ENCODE peak calls at places on chromosomes 5 and 9, in six cellular contexts. One of them, this sample, is unnamed.

GRCh38 chr9:77502568-77502967 is 145.6 kb downstream of the GNA14 start:
- DNase-seq in activated CD8-positive, alpha-beta T cell treated with anti-CD3 and anti-CD28 coated beads, Interleukin-2, amount 10 ng/mL, durations not matched to agents 7 days and 5 days: no peak
- DNase-seq in activated CD8-positive, alpha-beta memory T cell treated with anti-CD3 and anti-CD28 coated beads for 24 hours: no peak
- DNase-seq in NCI-H1092 treated with DMSO at 0.1 percent for 48 hours: no peak
- DNase-seq in HEK293T: no peak
- DNase-seq in GM04503: no peak
- DNase-seq in this sample: no peak

GRCh38 chr5:33734541-33734940 is 157.2 kb downstream of the ADAMTS12 start:
- DNase-seq in activated CD8-positive, alpha-beta T cell treated with anti-CD3 and anti-CD28 coated beads, Interleukin-2, amount 10 ng/mL, durations not matched to agents 7 days and 5 days: no peak
- DNase-seq in NCI-H1092 treated with DMSO at 0.1 percent for 48 hours: no peak
- DNase-seq in GM04503: no peak
- DNase-seq in activated CD8-positive, alpha-beta memory T cell treated with anti-CD3 and anti-CD28 coated beads for 24 hours: no peak
- DNase-seq in HEK293T: no peak
- DNase-seq in this sample: peak

GRCh38 chr5:87081511-87082372 is 185.9 kb upstream of the RASA1 start:
- DNase-seq in HEK293T: no peak
- DNase-seq in activated CD8-positive, alpha-beta T cell treated with anti-CD3 and anti-CD28 coated beads, Interleukin-2, amount 10 ng/mL, durations not matched to agents 7 days and 5 days: peak
- DNase-seq in activated CD8-positive, alpha-beta memory T cell treated with anti-CD3 and anti-CD28 coated beads for 24 hours: no peak
- DNase-seq in NCI-H1092 treated with DMSO at 0.1 percent for 48 hours: no peak
- DNase-seq in GM04503: no peak
- DNase-seq in this sample: no peak

GRCh38 chr5:137600721-137601360 is 101.7 kb upstream of the SPOCK1 start:
- DNase-seq in NCI-H1092 treated with DMSO at 0.1 percent for 48 hours: no peak
- DNase-seq in activated CD8-positive, alpha-beta T cell treated with anti-CD3 and anti-CD28 coated beads, Interleukin-2, amount 10 ng/mL, durations not matched to agents 7 days and 5 days: no peak
- DNase-seq in activated CD8-positive, alpha-beta memory T cell treated with anti-CD3 and anti-CD28 coated beads for 24 hours: no peak
- DNase-seq in GM04503: no peak
- DNase-seq in HEK293T: no peak
- DNase-seq in this sample: no peak

GRCh38 chr5:166441-167372 is 24.6 kb upstream of the LRRC14B start:
- DNase-seq in NCI-H1092 treated with DMSO at 0.1 percent for 48 hours: no peak
- DNase-seq in GM04503: no peak
- DNase-seq in activated CD8-positive, alpha-beta T cell treated with anti-CD3 and anti-CD28 coated beads, Interleukin-2, amount 10 ng/mL, durations not matched to agents 7 days and 5 days: no peak
- DNase-seq in HEK293T: no peak
- DNase-seq in activated CD8-positive, alpha-beta memory T cell treated with anti-CD3 and anti-CD28 coated beads for 24 hours: no peak
- DNase-seq in this sample: no peak

GRCh38 chr5:148734518-148734917 is 80.2 kb upstream of the HTR4 start:
- DNase-seq in GM04503: no peak
- DNase-seq in NCI-H1092 treated with DMSO at 0.1 percent for 48 hours: no peak
- DNase-seq in HEK293T: no peak
- DNase-seq in activated CD8-positive, alpha-beta memory T cell treated with anti-CD3 and anti-CD28 coated beads for 24 hours: no peak
- DNase-seq in activated CD8-positive, alpha-beta T cell treated with anti-CD3 and anti-CD28 coated beads, Interleukin-2, amount 10 ng/mL, durations not matched to agents 7 days and 5 days: no peak
- DNase-seq in this sample: no peak

GRCh38 chr5:93705896-93706295 is 35.5 kb downstream of the POU5F2 start:
- DNase-seq in GM04503: no peak
- DNase-seq in HEK293T: no peak
- DNase-seq in NCI-H1092 treated with DMSO at 0.1 percent for 48 hours: no peak
- DNase-seq in activated CD8-positive, alpha-beta T cell treated with anti-CD3 and anti-CD28 coated beads, Interleukin-2, amount 10 ng/mL, durations not matched to agents 7 days and 5 days: no peak
- DNase-seq in activated CD8-positive, alpha-beta memory T cell treated with anti-CD3 and anti-CD28 coated beads for 24 hours: no peak
- DNase-seq in this sample: no peak

GRCh38 chr9:15824310-15824709 is 271.5 kb downstream of the CCDC171 start:
- DNase-seq in NCI-H1092 treated with DMSO at 0.1 percent for 48 hours: peak
- DNase-seq in activated CD8-positive, alpha-beta memory T cell treated with anti-CD3 and anti-CD28 coated beads for 24 hours: no peak
- DNase-seq in HEK293T: no peak
- DNase-seq in activated CD8-positive, alpha-beta T cell treated with anti-CD3 and anti-CD28 coated beads, Interleukin-2, amount 10 ng/mL, durations not matched to agents 7 days and 5 days: no peak
- DNase-seq in GM04503: no peak
- DNase-seq in this sample: peak

GRCh38 chr9:77980622-77981021 is 51.0 kb downstream of the GNAQ start:
- DNase-seq in HEK293T: no peak
- DNase-seq in GM04503: no peak
- DNase-seq in NCI-H1092 treated with DMSO at 0.1 percent for 48 hours: no peak
- DNase-seq in activated CD8-positive, alpha-beta memory T cell treated with anti-CD3 and anti-CD28 coated beads for 24 hours: no peak
- DNase-seq in activated CD8-positive, alpha-beta T cell treated with anti-CD3 and anti-CD28 coated beads, Interleukin-2, amount 10 ng/mL, durations not matched to agents 7 days and 5 days: no peak
- DNase-seq in this sample: peak

GRCh38 chr9:90724112-90724511 is 77.5 kb upstream of the SYK start:
- DNase-seq in activated CD8-positive, alpha-beta memory T cell treated with anti-CD3 and anti-CD28 coated beads for 24 hours: no peak
- DNase-seq in HEK293T: no peak
- DNase-seq in GM04503: no peak
- DNase-seq in NCI-H1092 treated with DMSO at 0.1 percent for 48 hours: no peak
- DNase-seq in activated CD8-positive, alpha-beta T cell treated with anti-CD3 and anti-CD28 coated beads, Interleukin-2, amount 10 ng/mL, durations not matched to agents 7 days and 5 days: no peak
- DNase-seq in this sample: no peak

GRCh38 chr9:16293610-16294009 is 576.9 kb downstream of the BNC2 start:
- DNase-seq in activated CD8-positive, alpha-beta T cell treated with anti-CD3 and anti-CD28 coated beads, Interleukin-2, amount 10 ng/mL, durations not matched to agents 7 days and 5 days: no peak
- DNase-seq in GM04503: no peak
- DNase-seq in activated CD8-positive, alpha-beta memory T cell treated with anti-CD3 and anti-CD28 coated beads for 24 hours: no peak
- DNase-seq in NCI-H1092 treated with DMSO at 0.1 percent for 48 hours: no peak
- DNase-seq in HEK293T: no peak
- DNase-seq in this sample: no peak

GRCh38 chr9:96858018-96858573 is 3.8 kb upstream of the ZNF782 start:
- DNase-seq in activated CD8-positive, alpha-beta memory T cell treated with anti-CD3 and anti-CD28 coated beads for 24 hours: no peak
- DNase-seq in activated CD8-positive, alpha-beta T cell treated with anti-CD3 and anti-CD28 coated beads, Interleukin-2, amount 10 ng/mL, durations not matched to agents 7 days and 5 days: no peak
- DNase-seq in HEK293T: no peak
- DNase-seq in NCI-H1092 treated with DMSO at 0.1 percent for 48 hours: no peak
- DNase-seq in GM04503: no peak
- DNase-seq in this sample: peak

GRCh38 chr9:124210697-124211096 is 47.1 kb upstream of the NEK6 start:
- DNase-seq in activated CD8-positive, alpha-beta T cell treated with anti-CD3 and anti-CD28 coated beads, Interleukin-2, amount 10 ng/mL, durations not matched to agents 7 days and 5 days: no peak
- DNase-seq in NCI-H1092 treated with DMSO at 0.1 percent for 48 hours: no peak
- DNase-seq in GM04503: no peak
- DNase-seq in activated CD8-positive, alpha-beta memory T cell treated with anti-CD3 and anti-CD28 coated beads for 24 hours: peak
- DNase-seq in HEK293T: no peak
- DNase-seq in this sample: no peak

GRCh38 chr9:88757406-88758010 is 222.5 kb downstream of the NXNL2 start:
- DNase-seq in NCI-H1092 treated with DMSO at 0.1 percent for 48 hours: no peak
- DNase-seq in activated CD8-positive, alpha-beta memory T cell treated with anti-CD3 and anti-CD28 coated beads for 24 hours: no peak
- DNase-seq in activated CD8-positive, alpha-beta T cell treated with anti-CD3 and anti-CD28 coated beads, Interleukin-2, amount 10 ng/mL, durations not matched to agents 7 days and 5 days: no peak
- DNase-seq in HEK293T: no peak
- DNase-seq in GM04503: no peak
- DNase-seq in this sample: no peak

GRCh38 chr5:43034591-43034968 is 5.5 kb downstream of the ANXA2R start:
- DNase-seq in HEK293T: no peak
- DNase-seq in GM04503: no peak
- DNase-seq in activated CD8-positive, alpha-beta memory T cell treated with anti-CD3 and anti-CD28 coated beads for 24 hours: no peak
- DNase-seq in NCI-H1092 treated with DMSO at 0.1 percent for 48 hours: no peak
- DNase-seq in activated CD8-positive, alpha-beta T cell treated with anti-CD3 and anti-CD28 coated beads, Interleukin-2, amount 10 ng/mL, durations not matched to agents 7 days and 5 days: peak
- DNase-seq in this sample: peak

GRCh38 chr5:71748360-71748759 is 29.3 kb downstream of the CARTPT start:
- DNase-seq in NCI-H1092 treated with DMSO at 0.1 percent for 48 hours: no peak
- DNase-seq in HEK293T: no peak
- DNase-seq in activated CD8-positive, alpha-beta T cell treated with anti-CD3 and anti-CD28 coated beads, Interleukin-2, amount 10 ng/mL, durations not matched to agents 7 days and 5 days: no peak
- DNase-seq in activated CD8-positive, alpha-beta memory T cell treated with anti-CD3 and anti-CD28 coated beads for 24 hours: no peak
- DNase-seq in GM04503: no peak
- DNase-seq in this sample: no peak

GRCh38 chr9:96139592-96140251 is 162.3 kb downstream of the HSD17B3 start:
- DNase-seq in HEK293T: no peak
- DNase-seq in activated CD8-positive, alpha-beta memory T cell treated with anti-CD3 and anti-CD28 coated beads for 24 hours: no peak
- DNase-seq in activated CD8-positive, alpha-beta T cell treated with anti-CD3 and anti-CD28 coated beads, Interleukin-2, amount 10 ng/mL, durations not matched to agents 7 days and 5 days: no peak
- DNase-seq in NCI-H1092 treated with DMSO at 0.1 percent for 48 hours: peak
- DNase-seq in GM04503: peak
- DNase-seq in this sample: peak

GRCh38 chr9:130834371-130835311 is at the start of gene ABL1:
- DNase-seq in activated CD8-positive, alpha-beta T cell treated with anti-CD3 and anti-CD28 coated beads, Interleukin-2, amount 10 ng/mL, durations not matched to agents 7 days and 5 days: peak
- DNase-seq in NCI-H1092 treated with DMSO at 0.1 percent for 48 hours: peak
- DNase-seq in GM04503: no peak
- DNase-seq in HEK293T: peak
- DNase-seq in activated CD8-positive, alpha-beta memory T cell treated with anti-CD3 and anti-CD28 coated beads for 24 hours: peak
- DNase-seq in this sample: peak

GRCh38 chr5:176844706-176845391 is 34.5 kb downstream of the UNC5A start:
- DNase-seq in GM04503: no peak
- DNase-seq in activated CD8-positive, alpha-beta T cell treated with anti-CD3 and anti-CD28 coated beads, Interleukin-2, amount 10 ng/mL, durations not matched to agents 7 days and 5 days: no peak
- DNase-seq in NCI-H1092 treated with DMSO at 0.1 percent for 48 hours: no peak
- DNase-seq in HEK293T: no peak
- DNase-seq in activated CD8-positive, alpha-beta memory T cell treated with anti-CD3 and anti-CD28 coated beads for 24 hours: no peak
- DNase-seq in this sample: peak